ENCODE peak calls at places on chromosomes 3 and 15, in five cellular contexts. Z, W, P, U and K are unnamed samples.

GRCh38 chr3:52739725-52740124 is 31.0 kb downstream of the NEK4 start:
- DNase-seq in U (no peak), Z (no peak), P (no peak), W (no peak), K (no peak)

GRCh38 chr3:161863775-161864174 is 367.2 kb downstream of the OTOL1 start:
- DNase-seq in P (no peak), W (no peak), Z (no peak), U (no peak), K (no peak)

GRCh38 chr3:194779729-194780224 is 94.1 kb downstream of the FAM43A start:
- DNase-seq in U (no peak), P (no peak), Z (no peak), W (peak), K (no peak)

GRCh38 chr3:10519236-10519635 is 13.8 kb upstream of the ATP2B2 start:
- DNase-seq in W (no peak), P (no peak), U (no peak), Z (no peak), K (peak)

GRCh38 chr15:27028836-27029482 is 58.0 kb downstream of the GABRG3 start:
- DNase-seq in W (no peak), U (no peak), P (no peak), Z (no peak), K (no peak)

GRCh38 chr3:136135039-136135802 is 60.9 kb downstream of the MSL2 start:
- DNase-seq in Z (peak), P (no peak), U (no peak), W (no peak), K (no peak)

GRCh38 chr15:31328999-31329639 is 2.5 kb downstream of the KLF13 start:
- DNase-seq in Z (no peak), P (peak), W (no peak), U (no peak), K (no peak)

GRCh38 chr3:19866751-19867347 is 67.2 kb downstream of the EFHB start:
- DNase-seq in P (no peak), W (no peak), Z (peak), U (no peak), K (no peak)

GRCh38 chr3:9422712-9423424 is 25.5 kb downstream of the SETD5 start:
- DNase-seq in P (no peak), W (peak), Z (peak), U (no peak), K (no peak)

GRCh38 chr3:126527006-126527405 is 3.1 kb downstream of the CHST13 start:
- DNase-seq in P (no peak), W (no peak), U (peak), Z (no peak), K (no peak)

GRCh38 chr3:196513697-196514349 is 1.3 kb downstream of the SMCO1 start:
- DNase-seq in W (no peak), P (no peak), Z (peak), U (no peak), K (no peak)

GRCh38 chr15:36344887-36345286 is 234.5 kb upstream of the CDIN1 start:
- DNase-seq in U (no peak), Z (no peak), P (no peak), W (no peak), K (no peak)

GRCh38 chr3:129892857-129893615 is 475 bp downstream of the TMCC1 start:
- DNase-seq in W (peak), U (peak), Z (peak), P (peak), K (peak)

GRCh38 chr15:72782993-72783562 is 480 bp downstream of the ADPGK start:
- DNase-seq in Z (peak), P (peak), U (no peak), W (peak), K (no peak)

GRCh38 chr3:142152349-142152748 is 3.0 kb upstream of the TFDP2 start:
- DNase-seq in U (no peak), P (no peak), W (no peak), Z (no peak), K (no peak)
- TF ChIP-seq CTCF in U (no peak), P (peak), W (no peak), Z (no peak), K (peak)

DNA sequence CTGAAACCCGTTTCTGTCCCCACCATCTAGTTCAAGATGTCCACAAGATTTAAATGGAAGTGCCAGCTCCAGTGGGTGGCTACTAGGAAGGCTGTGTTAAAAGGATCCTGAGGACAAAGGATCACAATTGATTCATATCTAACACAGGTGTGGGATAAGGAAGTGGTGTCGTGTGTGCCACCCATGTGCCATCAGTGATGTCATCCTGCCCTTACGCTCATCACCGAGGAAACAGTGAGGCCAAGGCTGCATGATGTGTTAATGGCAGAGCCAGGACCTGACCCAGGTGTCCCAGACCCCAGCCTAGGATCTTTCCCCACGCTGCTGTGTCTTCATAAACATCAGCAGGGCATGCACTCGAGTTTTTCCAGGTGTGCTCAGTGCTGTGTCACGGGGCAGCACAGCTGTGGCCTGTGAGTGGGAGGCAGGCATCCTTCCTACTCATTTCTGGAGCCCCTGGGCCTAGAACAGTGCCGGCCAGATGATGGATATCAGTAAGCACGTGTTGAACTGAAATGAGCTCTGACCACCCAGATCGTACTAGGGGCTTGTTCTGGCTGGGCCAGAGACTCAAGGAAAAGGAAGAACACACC is 10.6 kb upstream of the TGM5 start:
- DNase-seq in W (no peak), U (no peak), Z (no peak), P (no peak), K (peak)
- TF ChIP-seq CTCF in W (no peak), U (no peak), Z (no peak), P (no peak), K (no peak)

DNA sequence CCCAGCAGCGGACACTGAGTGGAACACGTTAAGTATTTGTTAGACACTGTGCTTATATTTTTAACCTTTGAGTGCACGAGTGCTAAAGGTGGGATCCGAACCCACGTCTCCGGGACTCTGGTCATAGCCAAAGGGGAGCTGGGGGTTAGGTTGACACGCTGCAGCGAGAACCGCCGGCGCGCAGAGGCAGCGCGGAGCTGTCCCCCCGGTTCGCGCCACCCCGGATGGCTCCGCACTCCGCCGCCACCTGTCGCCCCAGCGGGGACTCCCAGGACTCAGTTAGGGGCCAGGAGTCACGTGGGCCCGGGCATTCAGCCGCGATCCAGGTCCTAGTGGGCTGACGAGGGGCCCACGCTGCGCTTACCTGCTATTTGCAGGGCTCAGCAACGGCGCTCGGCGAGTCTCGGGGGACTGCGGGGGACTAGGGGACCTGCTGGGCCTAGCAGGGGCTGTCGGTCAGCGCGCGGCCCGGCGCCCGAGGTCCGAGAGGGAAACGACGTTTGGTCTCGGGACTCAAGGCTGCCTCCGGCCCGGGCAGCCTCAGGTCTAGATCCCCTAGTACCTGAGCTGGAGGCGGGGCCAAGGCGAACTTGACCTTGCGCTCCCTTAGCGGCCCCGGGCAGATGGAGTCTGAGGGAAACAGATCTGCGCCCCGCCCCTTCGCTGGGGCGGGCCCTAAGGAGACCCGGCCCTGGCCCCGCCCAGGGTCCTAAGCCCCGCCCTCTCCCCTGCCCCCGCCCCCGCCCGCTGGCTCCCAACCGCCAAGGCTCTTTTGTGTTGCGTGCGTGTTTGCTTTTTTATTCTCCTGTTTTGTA is at the start of gene NMNAT3:
- DNase-seq in Z (peak), U (peak), P (peak), W (peak), K (peak)
- TF ChIP-seq CTCF in Z (no peak), U (no peak), P (no peak), W (peak), K (no peak)

DNA sequence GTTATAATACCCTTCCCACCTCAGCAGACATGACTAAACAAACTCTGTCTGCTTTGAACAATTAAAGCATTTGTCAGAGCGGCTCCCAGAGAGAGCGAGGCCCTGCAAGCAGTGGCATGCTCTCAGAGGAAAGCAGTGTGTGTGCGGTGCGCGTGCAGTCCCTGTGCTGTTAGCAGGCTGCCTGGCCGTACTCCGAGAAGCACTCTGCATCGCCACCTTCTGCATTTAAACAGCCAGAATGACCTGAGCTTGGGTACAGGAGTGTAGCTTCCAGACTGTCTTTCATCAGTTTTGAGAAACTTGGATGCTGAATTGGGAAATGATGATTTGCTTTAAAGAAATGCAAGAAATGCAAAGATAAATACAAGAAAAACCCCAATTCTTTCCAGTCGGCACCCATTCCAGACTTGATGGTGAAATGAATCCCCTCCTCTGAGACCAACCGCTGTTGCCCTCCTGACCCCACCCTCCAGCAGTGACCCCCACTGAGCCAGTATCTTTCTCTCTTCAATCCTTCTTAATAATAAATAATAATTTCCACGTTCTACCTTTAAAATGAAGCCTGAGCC is 113.5 kb downstream of the VGLL4 start:
- DNase-seq in Z (peak), P (no peak), W (peak), U (peak), K (no peak)
- TF ChIP-seq CTCF in Z (peak), P (no peak), W (peak), U (no peak), K (peak)

GRCh38 chr3:94285874-94286273 is 223.0 kb downstream of the NSUN3 start:
- DNase-seq in U (no peak), P (no peak), Z (peak), W (no peak), K (no peak)
- TF ChIP-seq CTCF in U (no peak), P (no peak), Z (peak), W (no peak), K (peak)

GRCh38 chr15:96585634-96586386 is 255.3 kb downstream of the NR2F2 start:
- DNase-seq in P (no peak), Z (peak), W (no peak), U (no peak), K (no peak)
- TF ChIP-seq CTCF in P (no peak), Z (peak), W (peak), U (no peak), K (no peak)

GRCh38 chr15:55993111-55993803 is at the start of gene NEDD4:
- DNase-seq in P (peak), U (peak), Z (peak), W (peak), K (peak)
- TF ChIP-seq CTCF in P (peak), U (peak), Z (peak), W (peak), K (peak)

GRCh38 chr3:38738630-38739395 is 77.2 kb downstream of the SCN10A start:
- DNase-seq in W (no peak), P (no peak), Z (peak), U (no peak), K (no peak)
- TF ChIP-seq CTCF in W (peak), P (no peak), Z (peak), U (peak), K (peak)

DNA sequence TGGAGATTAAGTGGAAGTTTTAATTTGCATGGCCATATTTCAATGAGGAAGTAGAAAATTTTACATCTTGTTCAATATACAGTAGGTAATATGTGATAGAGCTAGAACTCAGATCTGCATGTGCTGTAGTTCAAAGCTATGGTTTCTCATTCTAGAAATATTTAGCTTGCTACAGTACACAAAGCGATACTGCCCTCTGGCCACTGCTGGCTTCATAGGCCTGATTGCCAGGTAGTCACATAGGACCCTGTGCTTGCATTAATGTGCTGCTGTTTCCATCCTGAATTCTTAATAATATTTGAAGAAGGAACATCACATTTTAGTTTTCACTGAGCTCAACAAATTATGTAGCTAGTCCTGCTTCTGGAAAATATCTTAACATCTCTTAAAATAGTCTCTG is 87.0 kb downstream of the PLSCR2 start:
- DNase-seq in U (no peak), Z (peak), W (no peak), P (no peak), K (no peak)
- TF ChIP-seq CTCF in U (no peak), Z (peak), W (no peak), P (no peak), K (peak)

GRCh38 chr15:67783303-67783702 is 42.0 kb upstream of the SKOR1 start:
- DNase-seq in P (peak), U (no peak), Z (no peak), W (no peak), K (no peak)
- TF ChIP-seq CTCF in P (peak), U (no peak), Z (no peak), W (no peak), K (no peak)